ENCODE peak calls at places on chromosomes 11 and 22, in six cellular contexts. Q is kidney, U is heart left ventricle, B is sigmoid colon, T is brain microvascular endothelial cell, G is adrenal gland. I is an unnamed sample.
A peak's percentile ranks its signal among the peaks of the same experiment; 100 is the strongest.

GRCh38 chr22:28395920-28396447 is 283.7 kb downstream of the TTC28 start:
- DNase-seq in B (no peak), Q (no peak), U (no peak), G (no peak), T (no peak), I (peak; percentile 66)

GRCh38 chr11:71078482-71078881 is 173.9 kb downstream of the SHANK2 start:
- DNase-seq in Q (no peak), B (no peak), U (no peak), T (no peak), G (no peak), I (no peak)

GRCh38 chr11:83480251-83480650 is 194.1 kb upstream of the CCDC90B start:
- DNase-seq in Q (no peak), U (no peak), T (no peak), B (no peak), G (no peak), I (no peak)

GRCh38 chr11:126384449-126385070 is 29.1 kb downstream of the ST3GAL4 start:
- DNase-seq in G (no peak), U (no peak), B (no peak), T (no peak), Q (no peak), I (no peak)

GRCh38 chr22:25054943-25055511 is 102.5 kb downstream of the KIAA1671 start:
- DNase-seq in Q (no peak), B (no peak), G (no peak), U (no peak), T (no peak), I (peak; percentile 21)

GRCh38 chr11:126337472-126338241 is 17.8 kb upstream of the ST3GAL4 start:
- DNase-seq in B (no peak), T (no peak), U (no peak), Q (no peak), G (peak; percentile 21), I (no peak)

GRCh38 chr11:78809931-78810481 is 235.3 kb upstream of the NARS2 start:
- DNase-seq in U (no peak), T (no peak), Q (no peak), G (no peak), B (no peak), I (peak; percentile 52)

GRCh38 chr11:77647906-77648305 is 10.3 kb upstream of the CLNS1A start:
- DNase-seq in U (no peak), Q (no peak), B (no peak), G (no peak), T (no peak), I (peak; percentile 32)

GRCh38 chr11:34907934-34908593 is 8.1 kb downstream of the APIP start:
- DNase-seq in B (no peak), U (no peak), G (no peak), Q (no peak), T (no peak), I (no peak)

GRCh38 chr11:27398413-27398780 is 35.4 kb upstream of the CCDC34 start:
- DNase-seq in Q (no peak), G (no peak), U (no peak), T (no peak), B (no peak), I (no peak)

GRCh38 chr11:39236916-39237315 is 2222.5 kb downstream of the LRRC4C start:
- DNase-seq in U (no peak), G (peak; percentile 31), B (no peak), T (no peak), Q (no peak), I (no peak)

GRCh38 chr11:80686889-80687288 is 1246.1 kb upstream of the TENM4 start:
- DNase-seq in G (no peak), B (no peak), U (no peak), T (no peak), Q (no peak), I (no peak)

GRCh38 chr11:30392977-30393376 is 70.1 kb downstream of the ARL14EP start:
- DNase-seq in G (no peak), T (no peak), B (no peak), U (no peak), Q (no peak), I (no peak)

GRCh38 chr11:115222218-115222862 is 281.9 kb downstream of the CADM1 start:
- DNase-seq in T (peak; percentile 87), B (no peak), U (no peak), G (peak; percentile 22), Q (no peak), I (no peak)

GRCh38 chr11:88538088-88538487 is 200.6 kb upstream of the CTSC start:
- DNase-seq in B (no peak), U (no peak), Q (no peak), T (no peak), G (no peak), I (peak; percentile 68)

GRCh38 chr22:28978158-28978557 is 83.5 kb downstream of the C22orf31 start:
- DNase-seq in U (peak; percentile 36), Q (no peak), T (peak; percentile 49), B (no peak), G (peak; percentile 68), I (peak; percentile 28)

GRCh38 chr11:12362857-12363256 is 14.5 kb upstream of the PARVA start:
- DNase-seq in U (no peak), G (no peak), T (no peak), B (no peak), Q (no peak), I (no peak)

GRCh38 chr11:60872124-60872951 is 5.0 kb downstream of the ZP1 start:
- DNase-seq in U (peak; percentile 81), B (peak; percentile 77), T (peak; percentile 76), Q (no peak), G (peak; percentile 77), I (peak; percentile 75)

GRCh38 chr11:45085657-45086501 is 60.6 kb upstream of the PRDM11 start:
- DNase-seq in G (no peak), U (no peak), B (no peak), Q (peak; percentile 38), T (no peak), I (no peak)

GRCh38 chr11:2380807-2381350 is 3.8 kb downstream of the CD81 start:
- DNase-seq in T (no peak), U (peak; percentile 86), G (peak; percentile 86), Q (peak; percentile 95), B (peak; percentile 89), I (no peak)

DNA sequence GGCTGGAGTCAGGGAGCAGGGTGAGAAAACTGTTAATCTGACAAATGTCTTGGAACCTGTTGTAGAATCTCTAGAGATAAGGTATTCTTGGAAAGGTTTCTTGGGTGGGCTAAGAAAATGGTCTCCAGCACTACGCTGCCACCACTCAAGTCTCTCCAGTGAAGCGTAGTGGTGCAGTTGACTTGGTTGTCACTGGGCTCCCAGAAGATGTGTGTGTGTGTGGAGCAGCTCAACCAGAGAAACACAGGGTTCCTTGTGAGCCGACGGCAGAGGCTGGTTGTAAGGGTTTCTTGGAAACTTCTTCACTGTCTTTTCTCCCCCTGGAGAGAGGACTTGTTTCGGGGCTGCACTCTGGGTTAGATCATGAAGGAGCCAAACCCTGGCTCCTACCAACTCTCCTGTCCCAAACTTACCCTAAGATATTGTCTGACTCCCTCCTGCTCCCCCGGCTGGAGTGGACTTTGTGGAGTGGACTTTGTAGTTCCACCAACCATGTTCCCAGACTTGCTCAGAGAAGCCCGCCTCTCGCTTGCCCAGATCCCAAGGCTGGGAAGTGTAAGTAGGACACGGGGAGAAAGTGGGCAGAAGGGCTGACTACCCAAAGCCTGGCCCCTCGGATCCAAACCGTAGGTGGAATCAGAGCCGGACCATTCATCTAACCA is 1.1 kb downstream of the CXCR5 start:
- DNase-seq in B (no peak), T (no peak), G (no peak), U (no peak), Q (no peak), I (no peak)
- H3K4me3 ChIP-seq in B (no peak overlapping the region), T (no peak overlapping the region), G (no peak overlapping the region), U (no peak overlapping the region), Q (no peak overlapping the region), I (no peak overlapping the region)

GRCh38 chr22:43476751-43477150 is 64.9 kb downstream of the MPPED1 start:
- DNase-seq in G (no peak), B (no peak), T (no peak), U (no peak), Q (peak; percentile 39), I (no peak)

GRCh38 chr22:43477151-43477725 is 65.4 kb downstream of the MPPED1 start:
- DNase-seq in T (no peak), U (no peak), Q (peak; percentile 47), B (no peak), G (no peak), I (no peak)

GRCh38 chr22:43475549-43476076 is 63.8 kb downstream of the MPPED1 start:
- DNase-seq in B (no peak), Q (no peak), T (no peak), U (no peak), G (no peak), I (no peak)

GRCh38 chr22:43477966-43478365 is 66.2 kb downstream of the MPPED1 start:
- DNase-seq in G (no peak), B (no peak), U (no peak), T (no peak), Q (peak; percentile 41), I (no peak)

DNA sequence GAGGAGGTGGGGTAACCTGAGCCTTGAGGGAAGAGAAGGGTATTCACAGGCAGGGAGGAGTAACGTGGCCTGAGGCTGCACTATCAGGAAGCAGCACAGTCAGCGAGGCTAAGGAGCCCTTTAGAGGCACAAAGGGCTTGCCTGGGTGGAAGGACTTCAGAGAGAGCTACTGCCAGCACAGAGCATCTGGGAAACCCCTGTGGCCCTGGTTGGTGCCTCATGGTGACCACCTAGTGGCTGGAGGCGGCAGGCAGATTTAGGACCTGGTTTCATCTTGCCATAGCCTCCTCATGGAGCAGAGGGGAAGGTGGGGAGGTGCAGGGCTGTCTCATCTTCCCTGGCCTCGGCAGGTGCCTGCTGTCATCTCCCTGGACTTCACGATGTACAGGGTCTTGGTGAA is 64.5 kb downstream of the MPPED1 start:
- DNase-seq in B (no peak), U (no peak), Q (peak; percentile 32), G (no peak), T (no peak), I (no peak)
- TF ChIP-seq CTCF in B (no peak), U (no peak), Q (no peak), G (no peak), T (no peak), I (no peak)

DNA sequence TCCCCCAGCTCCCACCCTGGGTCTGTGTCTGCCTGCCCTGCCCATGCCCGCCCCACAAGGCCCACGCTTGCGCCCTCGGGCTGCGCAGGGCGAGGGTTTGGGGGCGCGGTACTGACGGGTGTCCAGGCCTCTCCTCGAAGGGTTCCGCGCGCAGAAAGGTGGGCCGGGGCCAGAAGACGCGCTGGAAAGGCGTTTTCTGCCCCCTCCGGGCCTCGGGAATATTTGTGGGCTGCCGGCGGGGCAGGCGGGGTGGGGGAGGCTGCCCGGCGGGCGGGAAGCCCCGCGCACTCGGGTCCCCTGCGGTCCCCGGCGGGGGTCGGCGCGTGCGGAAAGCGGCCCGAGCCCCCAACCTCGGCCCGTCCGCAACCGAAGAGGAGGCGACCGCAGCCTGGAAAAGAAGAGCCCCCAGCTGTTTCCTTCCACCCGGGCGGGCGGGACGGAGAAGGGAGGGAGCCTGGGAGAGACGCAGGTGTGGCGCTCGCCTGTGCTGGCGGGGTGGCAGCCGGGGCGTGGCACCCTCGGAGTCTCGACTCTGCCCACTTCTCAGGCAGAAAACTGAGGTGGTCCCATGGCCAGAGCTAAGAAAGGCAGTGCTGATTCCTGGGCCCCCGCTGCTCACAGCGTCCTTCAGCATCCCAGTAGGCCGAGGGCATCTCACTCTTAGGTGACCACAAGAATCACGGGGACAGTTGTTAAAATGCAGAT is 59.0 kb downstream of the THAP12 start:
- DNase-seq in T (no peak), Q (peak; percentile 66), G (no peak), B (no peak), U (no peak), I (no peak)
- H3K4me3 ChIP-seq in T (no peak overlapping the region), Q (no peak overlapping the region), G (no peak overlapping the region), B (no peak overlapping the region), U (no peak overlapping the region), I (no peak overlapping the region)

DNA sequence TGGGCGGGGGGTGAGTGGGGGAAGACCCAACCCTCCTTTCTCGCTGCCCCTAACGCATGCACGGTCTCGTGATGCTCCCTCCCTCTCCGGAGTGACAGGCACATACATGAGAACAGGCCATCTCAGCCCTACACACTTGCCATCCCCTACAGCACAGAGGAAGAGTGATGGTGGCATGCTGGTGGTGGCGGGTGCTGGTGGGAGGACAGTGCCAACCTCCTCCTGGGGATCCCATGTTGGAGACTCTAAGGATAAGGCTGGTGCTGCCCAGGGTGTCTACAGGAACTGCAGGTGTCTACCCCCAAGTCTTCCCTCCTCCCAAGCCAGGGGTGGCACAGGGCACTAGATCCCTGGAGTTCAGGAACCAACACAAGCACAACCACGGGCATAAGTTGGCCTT is 6.7 kb upstream of the NLRX1 start:
- DNase-seq in T (no peak), B (no peak), Q (no peak), U (no peak), G (no peak), I (no peak)
- TF ChIP-seq CTCF in T (no peak), B (no peak), Q (no peak), U (no peak), G (no peak), I (no peak)

I was measured in fibroblast of the aortic adventitia.